ENCODE peak calls at places on chromosomes 13 and 19, in four cellular contexts. B, G, M and J are unnamed samples.

GRCh38 chr13:94601446-94602431 is at the start of gene GPR180:
- DNase-seq in B (peak; percentile 99), G (peak; percentile 99), M (peak; percentile 99), J (peak; percentile 100)

GRCh38 chr19:58543826-58544590 is at the start of gene TRIM28:
- DNase-seq in B (peak; percentile 98), G (peak; percentile 99), M (peak; percentile 99), J (peak; percentile 99)

GRCh38 chr19:17777840-17778620 is 16.9 kb upstream of the B3GNT3 start:
- DNase-seq in B (peak; percentile 47), G (peak; percentile 84), M (peak; percentile 43), J (peak; percentile 68)

GRCh38 chr19:28454083-28454482 is 758.9 kb downstream of the UQCRFS1 start:
- DNase-seq in B (no peak), G (no peak), M (peak; percentile 15), J (peak; percentile 78)

GRCh38 chr13:50130686-50131051 is 115.4 kb downstream of the KCNRG start:
- DNase-seq in B (peak; percentile 55), G (peak; percentile 69), M (peak; percentile 82), J (peak; percentile 60)

GRCh38 chr13:111171629-111172028 is 56.5 kb downstream of the ARHGEF7 start:
- DNase-seq in B (no peak), G (no peak), M (peak; percentile 11), J (peak; percentile 20)

GRCh38 chr19:40056505-40056904 is 474 bp upstream of the ZNF780B start:
- DNase-seq in B (no peak), G (no peak), M (no peak), J (no peak)

GRCh38 chr13:33927315-33927714 is 109.4 kb downstream of the RFC3 start:
- DNase-seq in B (peak; percentile 39), G (no peak), M (peak; percentile 77), J (peak; percentile 60)

GRCh38 chr19:46648961-46649960 is 11.7 kb downstream of the DACT3 start:
- DNase-seq in B (no peak), G (peak; percentile 29), M (no peak), J (no peak)

GRCh38 chr19:6576869-6577281 is 14.1 kb downstream of the CD70 start:
- DNase-seq in B (no peak), G (no peak), M (no peak), J (no peak)

GRCh38 chr13:107765724-107766436 is 449.5 kb downstream of the LIG4 start:
- DNase-seq in B (no peak), G (no peak), M (peak; percentile 2), J (peak; percentile 46)

GRCh38 chr13:94967183-94968039 is 255.1 kb upstream of the SOX21 start:
- DNase-seq in B (no peak), G (peak; percentile 85), M (no peak), J (peak; percentile 19)

GRCh38 chr13:35485451-35485850 is 9.0 kb upstream of the MAB21L1 start:
- DNase-seq in B (no peak), G (no peak), M (no peak), J (no peak)

GRCh38 chr19:48341515-48342413 is 16.4 kb downstream of the EMP3 start:
- DNase-seq in B (no peak), G (no peak), M (no peak), J (no peak)

GRCh38 chr19:46529622-46530451 is 34.2 kb upstream of the PNMA8B start:
- DNase-seq in B (peak; percentile 72), G (peak; percentile 70), M (peak; percentile 78), J (peak; percentile 77)

GRCh38 chr19:30719189-30719990 is 347.2 kb downstream of the ZNF536 start:
- DNase-seq in B (peak; percentile 83), G (peak; percentile 66), M (peak; percentile 18), J (peak; percentile 23)

GRCh38 chr13:68304287-68304893 is 1074.3 kb upstream of the PCDH9 start:
- DNase-seq in B (peak; percentile 7), G (peak; percentile 35), M (peak; percentile 10), J (peak; percentile 46)

GRCh38 chr19:47742636-47743035 is 2.7 kb upstream of the NOP53 start:
- DNase-seq in B (no peak), G (peak; percentile 26), M (no peak), J (peak; percentile 53)

GRCh38 chr19:31559494-31559893 is 210.3 kb upstream of the TSHZ3 start:
- DNase-seq in B (no peak), G (no peak), M (no peak), J (no peak)

GRCh38 chr13:59086147-59086546 is 1077.6 kb downstream of the DIAPH3 start:
- DNase-seq in B (no peak), G (no peak), M (peak; percentile 91), J (peak; percentile 86)

DNA sequence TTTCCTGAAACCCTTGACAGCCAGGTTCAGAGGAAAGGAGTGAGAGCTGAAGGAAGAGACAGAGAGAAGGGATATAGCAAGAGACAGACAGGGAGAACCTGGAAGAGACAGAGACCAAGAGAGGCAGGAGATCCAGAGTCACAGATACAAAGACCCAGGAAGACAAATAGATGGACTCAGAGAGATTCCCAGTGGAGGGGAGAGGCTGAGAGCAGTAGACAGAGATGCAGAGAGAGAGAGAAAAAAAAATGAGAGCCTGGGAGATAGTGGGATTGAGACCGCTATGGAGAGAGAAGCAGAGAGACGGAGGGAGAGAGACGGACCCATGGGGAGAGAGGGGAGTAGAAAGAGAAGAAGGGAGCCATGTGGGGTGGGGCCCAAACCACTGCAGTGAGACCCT is 763 bp downstream of the FXYD7 start:
- DNase-seq in B (no peak), G (no peak), M (no peak), J (no peak)
- H3K4me3 ChIP-seq in B (no peak overlapping the region), G (peak overlapping the region; percentile 59), M (no peak overlapping the region), J (no peak overlapping the region)

GRCh38 chr19:15452111-15453047 is 2.6 kb upstream of the WIZ start:
- DNase-seq in B (peak; percentile 97), G (peak; percentile 96), M (peak; percentile 88), J (peak; percentile 95)

GRCh38 chr19:15453906-15454305 is 4.2 kb upstream of the WIZ start:
- DNase-seq in B (no peak), G (no peak), M (no peak), J (no peak)

GRCh38 chr19:15454371-15454800 is 4.6 kb upstream of the WIZ start:
- DNase-seq in B (no peak), G (no peak), M (no peak), J (no peak)

GRCh38 chr19:15450528-15450890 is 753 bp upstream of the WIZ start:
- DNase-seq in B (no peak), G (no peak), M (no peak), J (no peak)

GRCh38 chr19:15453091-15453498 is 3.3 kb upstream of the WIZ start:
- DNase-seq in B (peak; percentile 67), G (peak; percentile 64), M (no peak), J (no peak)
- TF ChIP-seq CTCF in B (peak; percentile 41), G (peak; percentile 37), M (peak; percentile 19), J (peak; percentile 20)

DNA sequence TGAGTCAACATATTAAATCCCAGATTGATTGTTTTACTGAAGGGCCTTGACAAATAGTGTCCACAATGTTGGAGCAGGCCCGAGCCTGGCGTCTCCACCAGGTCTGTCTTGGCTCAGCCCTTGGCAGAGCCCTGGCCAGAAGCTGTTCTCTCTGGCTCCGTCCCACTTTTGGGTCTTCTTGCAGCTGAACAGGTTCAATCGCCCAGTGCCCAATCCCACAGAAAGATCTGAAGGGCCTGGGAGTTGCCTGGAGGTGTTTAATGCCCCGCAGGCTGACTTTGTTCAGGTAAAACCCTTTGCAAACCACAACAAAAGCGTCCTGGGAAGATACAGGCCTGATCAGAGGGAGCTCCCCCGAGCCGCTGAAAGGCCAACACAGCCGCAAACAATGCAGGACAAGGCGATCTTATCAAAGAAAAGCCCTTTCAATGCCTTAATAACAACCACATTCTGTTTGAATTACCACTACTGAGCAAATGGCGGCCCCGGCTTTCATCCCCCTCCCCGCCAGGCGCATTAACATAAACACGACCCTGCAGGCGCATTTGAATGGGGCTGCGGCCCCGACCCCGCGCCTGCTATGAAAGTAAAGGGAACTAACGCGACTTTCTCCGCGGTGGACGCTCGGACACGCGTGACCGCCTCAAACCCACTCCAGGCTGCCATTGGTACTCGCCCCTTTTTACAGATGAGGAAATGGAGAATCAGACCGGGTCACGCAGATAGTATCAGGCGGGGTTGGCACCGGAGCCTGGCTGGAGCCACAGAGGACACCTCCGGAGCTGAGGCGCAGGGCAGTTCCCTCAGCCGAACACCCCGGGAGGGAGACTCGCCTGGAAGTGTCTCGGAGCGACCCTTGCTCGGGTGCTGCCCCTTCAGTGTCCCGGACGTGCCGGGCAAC is 3.1 kb downstream of the CDX2 start:
- DNase-seq in B (no peak), G (peak; percentile 87), M (no peak), J (no peak)
- H3K4me3 ChIP-seq in B (no peak overlapping the region), G (peak overlapping the region; percentile 34), M (no peak overlapping the region), J (no peak overlapping the region)

GRCh38 chr19:9430444-9430843 is 4.9 kb downstream of the ZNF266 start:
- DNase-seq in B (no peak), G (no peak), M (no peak), J (no peak)

GRCh38 chr19:9436358-9436757 is 985 bp upstream of the ZNF266 start:
- DNase-seq in B (no peak), G (no peak), M (no peak), J (no peak)

GRCh38 chr19:9435279-9436268 is at the start of gene ZNF266:
- DNase-seq in B (peak; percentile 93), G (peak; percentile 96), M (peak; percentile 94), J (peak; percentile 94)

GRCh38 chr19:9427941-9428340 is 7.4 kb downstream of the ZNF266 start:
- DNase-seq in B (no peak), G (no peak), M (no peak), J (no peak)

GRCh38 chr19:9431475-9431874 is 3.9 kb downstream of the ZNF266 start:
- DNase-seq in B (peak; percentile 24), G (peak; percentile 58), M (peak; percentile 82), J (peak; percentile 68)
- TF ChIP-seq CTCF in B (peak; percentile 12), G (peak; percentile 67), M (peak; percentile 78), J (peak; percentile 80)

GRCh38 chr19:10226376-10227214 is 4.5 kb downstream of the S1PR2 start:
- DNase-seq in B (no peak), G (no peak), M (peak; percentile 87), J (peak; percentile 64)
- H3K4me3 ChIP-seq in B (no peak overlapping the region), G (no peak overlapping the region), M (peak overlapping the region; percentile 22), J (no peak overlapping the region)

DNA sequence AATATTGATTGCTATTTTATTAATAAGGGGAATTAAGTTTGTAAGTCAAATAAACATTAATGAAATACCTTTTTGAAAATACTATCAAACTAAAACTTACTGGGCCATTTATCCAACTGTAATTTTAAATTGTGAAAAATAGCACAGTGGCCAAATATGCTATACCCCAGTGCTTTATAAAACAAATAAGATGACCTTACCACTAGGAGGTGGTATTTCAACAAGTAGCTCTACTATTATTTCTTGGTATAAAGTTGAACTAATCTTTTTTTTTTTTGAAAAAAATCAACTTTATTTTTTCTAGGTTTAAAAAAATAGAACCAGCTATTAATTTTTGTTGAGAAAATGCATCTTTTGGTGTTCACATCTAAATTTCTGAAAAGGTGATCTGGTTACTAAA is 14.7 kb downstream of the LACC1 start:
- DNase-seq in B (no peak), G (no peak), M (no peak), J (peak; percentile 44)
- TF ChIP-seq CTCF in B (no peak), G (peak; percentile 55), M (peak; percentile 19), J (peak; percentile 42)

GRCh38 chr19:13840751-13841338 is 36.1 kb upstream of the NANOS3 start:
- DNase-seq in B (no peak), G (no peak), M (peak; percentile 55), J (no peak)
- H3K4me3 ChIP-seq in B (peak overlapping the region; percentile 98), G (no peak overlapping the region), M (peak overlapping the region; percentile 88), J (peak overlapping the region; percentile 88)

GRCh38 chr19:53912653-53913052 is 3.6 kb downstream of the CACNG7 start:
- DNase-seq in B (no peak), G (peak; percentile 51), M (no peak), J (no peak)
- TF ChIP-seq CTCF in B (no peak), G (peak; percentile 65), M (peak; percentile 32), J (peak; percentile 37)